ENCODE peak calls at places on chromosomes 6 and 20, in five cellular contexts. Z, A, I, S and M are unnamed samples.

GRCh38 chr6:42766163-42766670 is 15.6 kb upstream of the BICRAL start:
- DNase-seq in I (peak), A (no peak), S (no peak), Z (no peak), M (no peak)

GRCh38 chr20:41524980-41525613 is 93.1 kb downstream of the CHD6 start:
- DNase-seq in A (peak), S (no peak), I (peak), Z (no peak), M (no peak)

GRCh38 chr6:145278163-145278807 is 457.0 kb downstream of the EPM2A start:
- DNase-seq in I (peak), A (no peak), Z (no peak), S (peak), M (no peak)

GRCh38 chr6:75850026-75850385 is 101.0 kb downstream of the MYO6 start:
- DNase-seq in I (no peak), S (no peak), A (no peak), Z (no peak), M (no peak)

GRCh38 chr6:135066806-135067205 is 12.2 kb upstream of the HBS1L start:
- DNase-seq in Z (no peak), S (no peak), I (no peak), A (no peak), M (no peak)

GRCh38 chr20:44388466-44389023 is 33.0 kb downstream of the HNF4A start:
- DNase-seq in A (peak), I (peak), Z (no peak), S (no peak), M (peak)

GRCh38 chr20:50709574-50709973 is 18.2 kb upstream of the RIPOR3 start:
- DNase-seq in Z (no peak), S (no peak), A (no peak), I (no peak), M (no peak)

GRCh38 chr6:154384196-154384595 is 27.6 kb upstream of the IPCEF1 start:
- DNase-seq in I (no peak), A (no peak), S (no peak), Z (no peak), M (no peak)

DNA sequence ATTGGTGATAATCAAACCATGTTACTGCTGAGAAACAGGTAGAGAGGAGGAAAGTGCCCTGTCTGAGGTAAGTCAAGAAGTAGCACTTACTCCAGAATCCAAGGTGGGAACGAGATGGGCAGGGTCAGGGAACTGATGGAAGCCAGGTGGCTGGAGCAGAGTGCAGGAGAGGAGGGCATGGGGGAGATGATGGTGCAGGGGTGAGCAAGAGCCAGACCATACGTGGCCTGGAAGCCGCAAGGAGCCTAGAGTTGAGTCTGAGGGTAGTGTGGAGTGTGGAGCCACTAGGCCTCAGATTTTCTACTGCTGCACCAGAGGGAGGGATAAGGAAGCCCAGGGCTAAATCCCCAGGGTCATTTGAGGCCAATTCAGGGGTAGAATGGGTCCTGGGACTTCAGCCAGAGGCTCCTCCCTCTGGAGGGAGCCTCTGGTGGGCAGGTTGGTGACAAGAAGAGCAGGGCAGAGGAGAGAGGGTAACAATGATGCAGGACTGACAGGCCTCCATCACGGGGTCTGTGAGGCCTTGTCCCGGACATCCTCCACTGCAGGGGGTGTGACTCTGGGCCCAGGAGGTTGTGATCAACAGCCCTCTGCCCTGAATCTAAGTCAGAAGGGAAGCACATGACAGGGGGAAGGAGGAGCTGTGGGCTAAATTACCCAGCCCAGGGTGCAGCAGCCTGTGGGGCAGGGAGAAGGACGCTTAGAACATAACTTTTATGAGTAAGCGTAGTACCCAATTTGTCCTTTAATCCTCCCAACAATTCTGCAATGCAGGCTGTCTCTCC is 28.7 kb downstream of the COX4I2 start:
- DNase-seq in S (no peak), A (peak), Z (no peak), I (no peak), M (no peak)
- TF ChIP-seq MXI1 in S (no peak), A (no peak), Z (no peak), I (no peak), M (no peak)

GRCh38 chr6:83590413-83590812 is 78.1 kb downstream of the PRSS35 start:
- DNase-seq in Z (no peak), A (no peak), I (peak), S (no peak), M (no peak)
- TF ChIP-seq MXI1 in Z (no peak), A (no peak), I (no peak), S (no peak), M (no peak)

DNA sequence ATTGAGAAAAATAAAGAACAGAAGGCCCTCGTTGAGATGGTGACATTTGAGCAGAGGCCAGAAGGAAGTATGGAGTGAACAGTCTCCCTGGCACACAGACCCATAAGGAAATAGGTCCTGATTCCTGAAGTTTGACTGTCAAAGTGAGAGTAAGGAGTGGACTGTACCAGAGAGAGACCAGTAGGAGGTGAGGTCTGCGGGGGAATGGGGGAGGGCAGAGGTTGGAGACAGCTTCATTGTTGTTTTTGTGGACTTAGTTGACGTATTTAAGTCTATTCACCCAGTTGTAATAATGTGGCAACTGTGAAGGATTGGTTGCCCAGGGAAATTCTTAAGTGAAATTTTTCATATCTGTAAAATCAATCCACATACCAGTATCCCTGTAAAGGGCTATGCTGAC is 110.7 kb downstream of the TFAP2B start:
- DNase-seq in Z (no peak), I (no peak), A (no peak), S (no peak), M (no peak)
- TF ChIP-seq MXI1 in Z (no peak), I (no peak), A (no peak), S (no peak), M (no peak)

GRCh38 chr20:19493794-19494495 is 264.1 kb upstream of the RIN2 start:
- DNase-seq in I (no peak), S (no peak), A (no peak), Z (no peak), M (no peak)

GRCh38 chr20:19492937-19493336 is 265.1 kb upstream of the RIN2 start:
- DNase-seq in A (no peak), S (no peak), I (no peak), Z (no peak), M (peak)

GRCh38 chr20:19491241-19491640 is 266.8 kb upstream of the RIN2 start:
- DNase-seq in Z (no peak), A (no peak), S (no peak), I (no peak), M (no peak)

GRCh38 chr20:19495905-19496703 is 262.0 kb upstream of the RIN2 start:
- DNase-seq in I (no peak), S (no peak), Z (no peak), A (no peak), M (no peak)

DNA sequence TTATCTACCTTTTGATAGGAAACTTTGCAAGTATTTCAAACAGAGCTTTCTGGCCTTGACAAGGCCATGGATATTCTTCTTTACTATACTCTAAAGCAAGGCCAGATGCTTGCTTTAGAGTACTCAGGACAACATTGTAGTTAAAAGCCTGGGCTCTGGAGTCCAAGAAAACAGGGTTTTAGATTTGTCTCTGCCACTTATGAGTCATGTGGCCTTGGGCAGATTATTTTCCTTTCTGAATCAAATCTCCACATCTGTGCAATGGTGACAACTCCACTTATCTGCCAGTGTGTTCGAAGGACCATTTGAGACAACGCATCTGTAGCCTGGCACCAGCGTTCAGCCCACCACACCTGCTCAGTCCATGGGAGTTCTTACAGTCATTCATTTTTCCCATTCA is 265.9 kb upstream of the RIN2 start:
- DNase-seq in Z (no peak), A (no peak), I (no peak), S (no peak), M (no peak)
- TF ChIP-seq MXI1 in Z (no peak), A (no peak), I (no peak), S (no peak), M (no peak)

GRCh38 chr6:37894585-37894984 is 75.1 kb downstream of the ZFAND3 start:
- DNase-seq in A (no peak), Z (no peak), I (no peak), S (no peak), M (no peak)

GRCh38 chr6:37884548-37884947 is 65.0 kb downstream of the ZFAND3 start:
- DNase-seq in Z (no peak), A (no peak), S (no peak), I (no peak), M (no peak)

GRCh38 chr6:37891072-37891471 is 71.5 kb downstream of the ZFAND3 start:
- DNase-seq in I (no peak), A (no peak), Z (no peak), S (no peak), M (no peak)

GRCh38 chr6:37893262-37893661 is 73.7 kb downstream of the ZFAND3 start:
- DNase-seq in Z (no peak), S (no peak), I (no peak), A (no peak), M (no peak)

DNA sequence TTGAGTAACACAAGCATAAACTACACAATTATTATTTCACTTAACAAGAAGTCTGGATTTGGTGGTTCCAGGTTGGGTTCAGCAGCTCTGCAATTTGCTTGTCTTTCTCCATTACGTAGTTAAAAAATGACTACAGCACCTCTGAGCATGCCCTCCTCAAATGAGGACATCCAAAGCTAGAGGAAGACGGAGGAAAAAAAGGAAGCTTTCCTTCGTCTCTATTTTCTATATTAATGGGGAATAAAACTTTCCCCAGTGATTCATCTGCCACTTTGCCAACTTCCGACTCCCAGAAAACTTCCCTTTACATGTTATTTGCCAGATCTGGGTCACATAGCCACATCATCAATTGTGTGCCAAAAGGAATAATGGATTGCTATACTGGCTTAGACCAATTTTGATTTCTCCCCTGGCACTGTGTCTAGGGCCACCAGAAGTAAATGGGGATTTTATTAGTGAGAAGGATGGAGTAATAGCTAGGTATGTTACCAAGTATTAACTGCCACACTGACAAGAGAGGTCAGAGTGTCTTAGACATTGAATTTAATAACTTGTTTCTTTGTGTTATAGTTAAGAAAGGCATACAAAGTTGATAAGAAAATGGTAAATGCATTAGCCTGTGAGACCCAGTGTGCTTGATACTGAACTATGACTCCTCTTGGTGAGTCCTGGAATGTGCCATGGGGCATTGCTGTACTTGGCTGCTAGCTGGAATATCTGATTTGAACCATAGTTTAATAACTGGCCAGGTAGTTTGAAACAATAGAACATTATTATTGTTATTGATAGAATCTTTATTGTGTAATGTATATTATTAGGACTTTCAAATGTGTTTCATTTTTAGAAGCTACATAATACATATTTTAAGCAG is 69.7 kb downstream of the ZFAND3 start:
- DNase-seq in Z (no peak), S (no peak), A (no peak), I (no peak), M (no peak)
- TF ChIP-seq MXI1 in Z (no peak), S (no peak), A (no peak), I (no peak), M (no peak)

GRCh38 chr20:31540406-31540805 is 26.2 kb downstream of the HM13 start:
- DNase-seq in S (no peak), A (no peak), I (no peak), Z (no peak), M (no peak)
- TF ChIP-seq MXI1 in S (no peak), A (no peak), I (no peak), Z (no peak), M (no peak)

GRCh38 chr20:62305765-62306431 is 3.1 kb downstream of the ADRM1 start:
- DNase-seq in S (no peak), I (no peak), A (no peak), Z (no peak), M (no peak)

GRCh38 chr20:62307226-62308101 is 4.7 kb downstream of the ADRM1 start:
- DNase-seq in S (no peak), A (no peak), Z (no peak), I (no peak), M (no peak)

GRCh38 chr20:62305149-62305764 is 2.5 kb downstream of the ADRM1 start:
- DNase-seq in I (no peak), Z (no peak), S (peak), A (no peak), M (no peak)

GRCh38 chr20:62308102-62308822 is 5.5 kb downstream of the ADRM1 start:
- DNase-seq in A (no peak), Z (no peak), I (no peak), S (no peak), M (no peak)

GRCh38 chr20:62306440-62307187 is 3.8 kb downstream of the ADRM1 start:
- DNase-seq in I (no peak), Z (no peak), S (no peak), A (no peak), M (no peak)
- TF ChIP-seq MXI1 in I (no peak), Z (no peak), S (no peak), A (no peak), M (no peak)

GRCh38 chr6:150876598-150876997 is 11.1 kb downstream of the MTHFD1L start:
- DNase-seq in I (peak), A (no peak), S (no peak), Z (no peak), M (no peak)
- TF ChIP-seq MXI1 in I (no peak), A (no peak), S (no peak), Z (no peak), M (no peak)

GRCh38 chr6:31070711-31071197 is 41.6 kb downstream of the C6orf15 start:
- DNase-seq in A (peak), Z (no peak), S (peak), I (peak), M (no peak)
- TF ChIP-seq MXI1 in A (no peak), Z (no peak), S (no peak), I (no peak), M (no peak)

DNA sequence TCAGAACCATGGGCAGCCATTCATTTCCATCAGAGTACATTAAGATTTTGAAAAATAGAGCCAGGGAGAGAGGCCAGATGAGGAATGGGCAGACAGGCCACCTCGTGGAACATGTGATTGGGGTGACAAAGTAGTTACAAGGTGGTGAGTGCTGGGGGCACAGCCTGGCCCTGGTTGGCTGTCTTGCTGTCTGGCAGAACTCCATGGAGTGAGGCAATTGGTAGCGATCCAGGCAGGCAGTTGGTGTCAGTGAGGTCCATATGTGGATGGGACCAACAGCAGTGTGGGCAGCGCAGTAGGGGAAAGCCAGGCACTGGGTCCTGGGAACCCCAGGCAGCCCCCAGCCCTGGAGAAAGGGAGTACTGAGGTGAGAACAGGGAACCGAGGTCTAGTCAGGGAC is 61.6 kb upstream of the E2F3 start:
- DNase-seq in A (no peak), S (no peak), I (no peak), Z (no peak), M (no peak)
- TF ChIP-seq MXI1 in A (no peak), S (no peak), I (no peak), Z (no peak), M (no peak)